ENCODE peak calls at places on chromosome 16, in nine cellular contexts. W, F, M, D, G, X, T, R and K are unnamed samples.

GRCh38 chr16:17231972-17232371 is 238.8 kb downstream of the XYLT1 start:
- DNase-seq in W (no peak), F (no peak), M (no peak), D (no peak), G (no peak), X (no peak), T (no peak), R (no peak), K (no peak)

GRCh38 chr16:77288222-77288621 is 89.0 kb downstream of the SYCE1L start:
- DNase-seq in W (peak; percentile 91), F (no peak), M (no peak), D (no peak), G (no peak), X (no peak), T (no peak), R (no peak), K (no peak)

GRCh38 chr16:70684146-70685060 is 1.4 kb downstream of the MTSS2 start:
- DNase-seq in W (no peak), F (no peak), M (no peak), D (no peak), G (no peak), X (no peak), T (peak; percentile 64), R (no peak), K (no peak)

GRCh38 chr16:69563605-69564580 is 1.9 kb upstream of the NFAT5 start:
- DNase-seq in W (peak; percentile 33), F (peak; percentile 64), M (no peak), D (peak; percentile 44), G (no peak), X (no peak), T (no peak), R (no peak), K (peak; percentile 8)

GRCh38 chr16:4937782-4938682 is 1.1 kb upstream of the PPL start:
- DNase-seq in W (no peak), F (no peak), M (no peak), D (no peak), G (no peak), X (no peak), T (no peak), R (no peak), K (no peak)

GRCh38 chr16:19582050-19582784 is 26.7 kb downstream of the VPS35L start:
- DNase-seq in W (no peak), F (no peak), M (no peak), D (no peak), G (no peak), X (no peak), T (no peak), R (no peak), K (no peak)

GRCh38 chr16:75225678-75226515 is 7.1 kb downstream of the CTRB1 start:
- DNase-seq in W (no peak), F (no peak), M (no peak), D (no peak), G (no peak), X (no peak), T (no peak), R (no peak), K (no peak)

GRCh38 chr16:88915639-88916327 is 49.3 kb upstream of the PABPN1L start:
- DNase-seq in W (no peak), F (no peak), M (no peak), D (no peak), G (no peak), X (no peak), T (no peak), R (no peak), K (no peak)

GRCh38 chr16:88886915-88887521 is 20.6 kb upstream of the PABPN1L start:
- DNase-seq in W (peak; percentile 72), F (no peak), M (no peak), D (no peak), G (peak; percentile 23), X (no peak), T (peak; percentile 49), R (no peak), K (no peak)

GRCh38 chr16:27406729-27407128 is 4.8 kb downstream of the IL21R start:
- DNase-seq in W (no peak), F (no peak), M (no peak), D (no peak), G (no peak), X (no peak), T (no peak), R (no peak), K (no peak)

GRCh38 chr16:49588729-49589384 is 215.3 kb downstream of the C16orf78 start:
- DNase-seq in W (peak; percentile 21), F (no peak), M (no peak), D (peak; percentile 40), G (no peak), X (no peak), T (no peak), R (no peak), K (no peak)

GRCh38 chr16:20727181-20727580 is 14.4 kb downstream of the THUMPD1 start:
- DNase-seq in W (no peak), F (no peak), M (no peak), D (no peak), G (no peak), X (peak; percentile 8), T (no peak), R (no peak), K (no peak)

GRCh38 chr16:47965439-47965838 is 190.4 kb downstream of the ABCC12 start:
- DNase-seq in W (peak; percentile 5), F (no peak), M (no peak), D (no peak), G (no peak), X (no peak), T (no peak), R (no peak), K (no peak)

GRCh38 chr16:720507-720989 is 398 bp upstream of the ANTKMT start:
- DNase-seq in W (peak; percentile 89), F (peak; percentile 80), M (no peak), D (peak; percentile 81), G (no peak), X (peak; percentile 78), T (no peak), R (no peak), K (peak; percentile 50)

GRCh38 chr16:71803305-71803690 is 5.3 kb downstream of the AP1G1 start:
- DNase-seq in W (no peak), F (no peak), M (no peak), D (no peak), G (no peak), X (no peak), T (no peak), R (no peak), K (no peak)

GRCh38 chr16:83835972-83836566 is 28.3 kb downstream of the HSBP1 start:
- DNase-seq in W (peak; percentile 72), F (no peak), M (no peak), D (peak; percentile 64), G (no peak), X (no peak), T (no peak), R (peak; percentile 51), K (no peak)

DNA sequence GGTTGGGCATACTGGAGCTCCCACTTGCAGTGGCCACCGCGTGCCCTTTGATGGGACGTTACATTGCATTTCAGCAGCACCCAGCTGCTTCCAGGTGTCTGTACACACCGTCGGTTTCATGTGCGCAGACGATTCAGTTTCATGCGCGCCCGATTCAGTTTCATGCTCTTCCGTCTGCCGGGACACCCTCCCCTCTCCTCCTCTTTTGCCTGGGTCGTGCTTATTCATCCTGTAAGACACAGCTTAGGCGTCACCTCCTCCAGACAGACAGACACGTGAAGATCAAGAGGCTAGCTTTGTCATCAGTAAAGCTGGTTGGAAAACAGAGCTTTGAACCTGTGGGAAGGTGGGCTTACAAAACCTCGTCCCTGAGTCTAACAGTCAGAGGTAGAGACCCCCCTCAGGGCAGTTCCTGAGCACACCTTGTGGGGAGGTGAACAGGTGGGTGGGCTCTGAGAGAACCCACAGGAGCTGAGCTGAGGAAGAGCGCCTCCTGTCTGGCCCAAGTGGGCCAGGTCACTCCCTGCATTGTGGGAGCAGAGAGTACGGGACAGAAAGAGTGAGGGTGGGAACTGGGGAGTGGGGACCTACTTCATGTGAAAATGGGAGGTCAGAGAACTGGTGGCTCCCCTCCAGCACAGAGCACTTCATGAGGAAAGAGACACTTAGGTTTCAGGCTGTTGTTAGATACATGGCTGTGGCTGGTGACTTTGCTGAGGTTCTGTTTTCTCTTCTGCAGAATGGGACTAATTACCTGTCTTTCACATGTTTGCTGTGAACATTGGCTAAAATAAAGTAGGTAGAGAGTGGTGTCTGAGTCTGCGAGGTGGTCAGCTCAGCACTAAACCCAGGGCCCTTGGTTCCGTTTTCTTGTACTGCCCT is 122.1 kb downstream of the SNX29 start:
- DNase-seq in W (no peak), F (no peak), M (no peak), D (no peak), G (no peak), X (no peak), T (peak; percentile 46), R (no peak), K (no peak)
- TF ChIP-seq CTCF in W (no peak), F (no peak), M (no peak), D (no peak), G (no peak), X (no peak), T (no peak), R (peak; percentile 11), K (no peak)

DNA sequence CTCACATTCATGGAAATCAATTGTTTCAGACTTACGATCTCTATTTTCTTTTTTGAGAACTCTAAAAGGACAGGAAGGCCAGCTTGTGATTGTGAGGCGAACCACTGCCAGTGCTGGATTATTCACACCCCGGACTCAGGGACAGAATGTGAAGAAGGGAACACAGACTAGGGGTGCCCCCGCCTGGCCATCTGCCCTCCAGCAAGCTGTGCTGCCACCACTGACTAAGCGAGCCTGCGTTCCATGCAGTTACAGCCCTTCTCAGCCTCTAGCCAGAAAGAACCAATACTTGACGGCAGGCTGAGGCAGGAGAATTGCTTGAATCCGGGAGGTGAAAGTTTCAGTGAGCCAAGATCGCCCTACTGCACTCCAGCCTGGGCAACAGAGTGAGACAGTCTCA is 2.8 kb downstream of the HAGH start:
- DNase-seq in W (peak; percentile 92), F (peak; percentile 54), M (no peak), D (peak; percentile 64), G (no peak), X (peak; percentile 58), T (no peak), R (no peak), K (peak; percentile 60)
- TF ChIP-seq CTCF in W (peak; percentile 33), F (no peak), M (peak; percentile 32), D (peak; percentile 40), G (no peak), X (peak; percentile 35), T (no peak), R (peak; percentile 32), K (no peak)

GRCh38 chr16:3173892-3174617 is 13.9 kb upstream of the OR1F1 start:
- DNase-seq in W (peak; percentile 15), F (peak; percentile 68), M (no peak), D (peak; percentile 81), G (no peak), X (peak; percentile 35), T (no peak), R (no peak), K (peak; percentile 43)
- TF ChIP-seq CTCF in W (peak; percentile 28), F (peak; percentile 48), M (peak; percentile 50), D (peak; percentile 78), G (no peak), X (peak; percentile 50), T (no peak), R (peak; percentile 94), K (peak; percentile 63)

DNA sequence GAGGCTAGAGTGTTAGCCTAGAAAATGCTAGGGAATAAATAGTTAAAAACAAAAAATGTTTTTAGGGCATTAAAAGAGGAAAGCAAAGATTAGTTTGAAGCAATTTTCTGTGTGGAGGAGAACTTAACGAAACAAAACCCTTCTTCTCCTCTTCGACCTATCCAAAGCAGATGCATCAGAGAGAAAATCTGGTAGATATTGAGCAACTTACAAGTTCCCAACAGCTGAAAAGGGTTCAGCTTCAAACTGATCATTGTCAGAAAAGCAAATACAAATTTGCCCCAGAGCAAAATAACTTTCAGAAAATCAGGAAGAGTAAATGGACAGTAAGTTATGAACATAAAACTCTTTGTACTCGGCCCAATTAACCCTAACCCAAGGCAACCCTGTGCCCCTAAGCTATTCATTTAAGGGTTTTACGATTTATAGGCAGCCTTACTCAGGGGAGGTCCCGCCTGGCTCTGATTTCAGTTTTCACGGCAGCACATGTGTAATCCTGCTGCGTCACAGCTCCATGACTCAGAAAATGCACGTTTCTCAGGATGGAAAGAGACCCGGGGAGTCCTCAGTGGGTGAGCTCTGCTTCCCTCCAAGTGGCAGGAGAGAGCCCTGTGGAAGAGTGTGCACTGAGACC is 405.7 kb upstream of the SALL1 start:
- DNase-seq in W (peak; percentile 98), F (no peak), M (no peak), D (peak; percentile 91), G (no peak), X (no peak), T (peak; percentile 43), R (no peak), K (peak; percentile 34)
- TF ChIP-seq CTCF in W (no peak), F (no peak), M (no peak), D (peak; percentile 17), G (no peak), X (no peak), T (no peak), R (no peak), K (no peak)